ENCODE peak calls at places on chromosomes 13 and 19, in four cellular contexts. Z is OCI-LY7, O is lung, D is AG04450. L is an unnamed sample.

GRCh38 chr13:104984296-104984818 is 1551.1 kb downstream of the EFNB2 start:
- DNase-seq in Z (no peak), O (no peak), D (no peak), L (peak)

GRCh38 chr13:73894995-73895571 is 239.1 kb downstream of the KLF12 start:
- DNase-seq in Z (no peak), O (no peak), D (no peak), L (no peak)

GRCh38 chr13:23289917-23290357 is 109.2 kb downstream of the SGCG start:
- DNase-seq in Z (no peak), O (no peak), D (peak), L (no peak)

GRCh38 chr13:111312944-111313590 is 7.4 kb upstream of the TEX29 start:
- DNase-seq in Z (no peak), O (no peak), D (no peak), L (no peak)

GRCh38 chr13:25114220-25114619 is 18.3 kb downstream of the PABPC3 start:
- DNase-seq in Z (peak), O (peak), D (peak), L (peak)

GRCh38 chr19:8988204-8988603 is 22.0 kb downstream of the MUC16 start:
- DNase-seq in Z (peak), O (no peak), D (no peak), L (no peak)

GRCh38 chr13:46633416-46633815 is 80.4 kb downstream of the LRCH1 start:
- DNase-seq in Z (no peak), O (no peak), D (peak), L (no peak)

GRCh38 chr13:99577934-99578917 is 77.0 kb downstream of the TM9SF2 start:
- DNase-seq in Z (no peak), O (no peak), D (no peak), L (no peak)

GRCh38 chr13:113582841-113583631 is 1.5 kb upstream of the TFDP1 start:
- DNase-seq in Z (no peak), O (peak), D (no peak), L (no peak)

GRCh38 chr19:11355160-11356073 is at the start of gene PLPPR2:
- DNase-seq in Z (peak), O (peak), D (peak), L (peak)

GRCh38 chr13:113907637-113908617 is 44.1 kb upstream of the GAS6 start:
- DNase-seq in Z (no peak), O (peak), D (peak), L (no peak)

GRCh38 chr13:42405665-42406390 is 133.9 kb downstream of the AKAP11 start:
- DNase-seq in Z (no peak), O (no peak), D (no peak), L (peak)

GRCh38 chr19:46487802-46488445 is 7.7 kb downstream of the PNMA8B start:
- DNase-seq in Z (peak), O (peak), D (no peak), L (peak)
- TF ChIP-seq CTCF in Z (peak), O (peak), D (peak), L (peak)

DNA sequence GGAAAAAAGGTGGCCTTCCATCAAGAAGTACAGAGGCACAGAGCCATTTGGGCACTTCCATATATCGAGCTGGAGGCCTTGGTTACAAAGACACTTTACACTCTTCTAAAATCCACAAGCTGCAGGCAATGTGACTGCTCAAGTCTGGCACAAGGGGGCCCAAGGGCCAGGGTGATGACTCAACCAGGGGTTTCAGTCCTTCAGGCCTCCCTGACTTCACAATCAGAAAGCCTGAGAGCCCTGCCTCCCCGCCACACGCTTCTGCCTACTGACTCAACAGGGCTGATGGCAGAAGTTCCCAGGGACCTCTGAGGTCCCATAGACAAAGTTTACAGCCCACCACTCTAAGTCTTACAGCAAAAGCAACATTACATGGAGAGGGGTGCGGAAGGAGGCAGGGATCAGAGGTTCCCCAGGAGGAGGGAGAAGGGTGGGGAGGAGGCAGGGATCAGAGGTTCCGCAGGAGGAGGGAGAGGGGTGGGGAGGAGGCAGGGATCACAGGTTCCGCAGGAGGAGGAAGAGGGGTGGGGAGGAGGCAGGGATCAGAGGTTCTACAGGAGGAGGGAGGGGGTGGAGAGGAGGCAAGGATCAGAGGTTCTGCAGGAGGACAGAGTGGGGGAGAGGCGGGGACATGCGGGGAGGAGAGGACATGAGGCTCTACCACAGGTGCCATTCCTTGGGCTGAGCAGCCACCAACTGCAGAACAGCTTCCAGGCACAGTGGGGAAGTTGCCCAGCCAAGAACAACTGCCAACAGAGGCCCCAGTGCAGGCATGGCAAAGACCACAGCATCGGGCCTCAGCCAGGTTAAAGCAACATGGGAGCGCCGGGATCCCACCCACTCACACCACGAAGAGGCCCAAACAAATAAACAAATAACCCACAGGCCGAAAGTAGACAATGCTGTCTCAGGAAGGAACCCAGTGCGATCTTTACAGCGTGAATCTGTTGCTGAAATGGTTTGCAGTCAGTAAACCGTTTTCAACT is 52.0 kb downstream of the SLC7A1 start:
- DNase-seq in Z (no peak), O (no peak), D (no peak), L (peak)
- TF ChIP-seq CTCF in Z (no peak), O (no peak), D (peak), L (peak)

GRCh38 chr13:53150568-53150967 is 122.0 kb downstream of the OLFM4 start:
- DNase-seq in Z (no peak), O (no peak), D (no peak), L (no peak)

GRCh38 chr13:53151692-53152421 is 123.2 kb downstream of the OLFM4 start:
- DNase-seq in Z (peak), O (no peak), D (no peak), L (peak)
- TF ChIP-seq CTCF in Z (peak), O (peak), D (peak), L (peak)

GRCh38 chr13:51933466-51934058 is 71.8 kb downstream of the CCDC70 start:
- DNase-seq in Z (no peak), O (no peak), D (no peak), L (no peak)

GRCh38 chr13:51938454-51938853 is 72.8 kb downstream of the ATP7B start:
- DNase-seq in Z (no peak), O (no peak), D (no peak), L (no peak)

GRCh38 chr13:51934461-51935087 is 72.8 kb downstream of the CCDC70 start:
- DNase-seq in Z (no peak), O (no peak), D (no peak), L (no peak)

GRCh38 chr13:51937320-51938290 is 73.6 kb downstream of the ATP7B start:
- DNase-seq in Z (no peak), O (no peak), D (no peak), L (no peak)

DNA sequence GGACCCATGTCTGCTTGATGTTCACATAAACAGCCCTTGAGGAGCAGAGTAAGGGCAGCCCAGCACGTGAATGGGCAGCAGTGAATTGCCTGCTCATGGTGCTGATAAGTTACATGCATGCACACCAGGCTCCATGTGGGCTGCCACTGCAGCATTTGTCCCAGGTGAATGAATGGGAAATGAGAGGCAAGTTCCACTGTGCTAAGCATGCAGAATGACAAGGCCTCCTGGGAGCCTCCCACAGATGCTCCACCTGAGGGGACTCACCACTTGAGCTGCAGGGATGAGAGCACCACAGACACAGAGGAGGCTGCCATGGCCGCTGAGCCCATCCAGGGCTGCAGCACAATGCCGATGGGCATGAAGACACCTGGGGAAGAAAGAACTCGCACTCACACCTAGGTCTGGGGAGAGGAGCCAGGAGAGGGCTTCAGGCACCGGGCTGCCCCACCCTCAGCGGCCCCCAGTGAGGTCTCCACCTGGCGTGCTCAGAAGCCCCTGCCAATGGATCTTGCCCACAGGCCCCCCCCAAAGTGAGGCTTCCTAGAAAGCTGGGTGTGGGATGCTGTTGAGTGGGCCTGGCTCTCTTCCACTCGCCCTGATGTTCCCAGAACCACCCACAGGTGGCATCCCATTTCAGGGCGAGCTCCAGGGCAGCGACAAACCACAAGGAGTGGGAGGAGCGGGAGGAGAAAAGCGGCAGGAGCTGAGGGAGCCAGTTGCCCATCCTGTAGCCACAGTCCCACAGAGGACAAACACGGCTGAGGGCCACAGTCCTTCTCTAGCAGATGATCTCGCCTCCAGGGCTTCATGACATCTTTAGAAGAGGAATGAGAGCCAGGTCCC is 73.8 kb downstream of the CCDC70 start:
- DNase-seq in Z (no peak), O (no peak), D (no peak), L (no peak)
- TF ChIP-seq CTCF in Z (peak), O (no peak), D (peak), L (no peak)

GRCh38 chr19:2315818-2316353 is 7.9 kb upstream of the LINGO3 start:
- DNase-seq in Z (peak), O (peak), D (no peak), L (no peak)
- TF ChIP-seq CTCF in Z (peak), O (peak), D (peak), L (peak)

L was measured in GM13977.